ENCODE peak calls at places on chromosome 11, in six cellular contexts. B is pancreas, E is lower lobe of right lung, Y is astrocyte, F is GM12878, J is mammary epithelial cell. W is an unnamed sample.
A peak's percentile ranks its signal among the peaks of the same experiment; 100 is the strongest.

GRCh38 chr11:125494987-125495725 is 909 bp downstream of the FEZ1 start:
- DNase-seq in B (peak; percentile 70), J (peak; percentile 74), F (no peak), E (no peak), Y (peak; percentile 22), W (no peak)

GRCh38 chr11:702731-703461 is 3.1 kb upstream of the EPS8L2 start:
- DNase-seq in B (peak; percentile 91), J (peak; percentile 61), Y (no peak), F (no peak), E (peak; percentile 91), W (peak; percentile 93)

GRCh38 chr11:61075891-61076290 is 26.4 kb upstream of the CD5 start:
- DNase-seq in F (no peak), B (no peak), J (peak; percentile 17), E (no peak), Y (peak; percentile 55), W (no peak)

GRCh38 chr11:92580931-92581330 is 356.3 kb downstream of the FAT3 start:
- DNase-seq in J (no peak), F (no peak), B (no peak), Y (no peak), E (no peak), W (no peak)

GRCh38 chr11:134932761-134933160 is 520.7 kb upstream of the B3GAT1 start:
- DNase-seq in J (no peak), E (no peak), Y (no peak), B (no peak), F (no peak), W (no peak)

GRCh38 chr11:1199689-1200610 is 22.9 kb upstream of the MUC5B start:
- DNase-seq in E (peak; percentile 35), Y (no peak), B (peak; percentile 72), J (peak; percentile 10), F (no peak), W (peak; percentile 73)

GRCh38 chr11:116170526-116171120 is 602.2 kb downstream of the BUD13 start:
- DNase-seq in J (no peak), F (no peak), B (no peak), Y (no peak), E (no peak), W (no peak)

GRCh38 chr11:89163686-89164085 is 14.0 kb upstream of the TYR start:
- DNase-seq in J (no peak), Y (no peak), E (no peak), B (no peak), F (no peak), W (no peak)

GRCh38 chr11:105265859-105266258 is 126.3 kb upstream of the CARD18 start:
- DNase-seq in E (no peak), F (no peak), Y (peak; percentile 33), B (no peak), J (peak; percentile 62), W (no peak)

GRCh38 chr11:17725174-17725573 is 5.8 kb downstream of the MYOD1 start:
- DNase-seq in F (no peak), Y (no peak), B (no peak), E (no peak), J (no peak), W (no peak)

GRCh38 chr11:59358020-59358419 is 675 bp upstream of the OR5AN1 start:
- DNase-seq in Y (no peak), B (no peak), J (no peak), F (no peak), E (no peak), W (no peak)

GRCh38 chr11:61480936-61481335 is 27.6 kb upstream of the LRRC10B start:
- DNase-seq in F (no peak), B (no peak), J (peak; percentile 19), Y (no peak), E (no peak), W (no peak)

GRCh38 chr11:116580828-116581227 is 192.0 kb downstream of the BUD13 start:
- DNase-seq in J (no peak), F (no peak), E (no peak), B (no peak), Y (no peak), W (no peak)

GRCh38 chr11:77154381-77155081 is 26.5 kb downstream of the MYO7A start:
- DNase-seq in Y (no peak), E (no peak), J (no peak), B (peak; percentile 44), F (no peak), W (peak; percentile 57)

GRCh38 chr11:92693146-92693545 is 276.3 kb upstream of the MTNR1B start:
- DNase-seq in F (no peak), Y (peak; percentile 26), J (peak; percentile 44), E (no peak), B (no peak), W (no peak)

GRCh38 chr11:69310934-69311766 is 17.2 kb downstream of the MYEOV start:
- DNase-seq in Y (no peak), B (no peak), F (peak; percentile 21), J (peak; percentile 26), E (no peak), W (no peak)

GRCh38 chr11:71240061-71240690 is 12.2 kb downstream of the SHANK2 start:
- DNase-seq in J (no peak), B (no peak), Y (no peak), E (no peak), F (no peak), W (no peak)

GRCh38 chr11:99069831-99070444 is 49.2 kb downstream of the CNTN5 start:
- DNase-seq in Y (no peak), B (no peak), J (peak; percentile 0), F (peak; percentile 4), E (no peak), W (peak; percentile 31)

GRCh38 chr11:99631618-99632017 is 610.9 kb downstream of the CNTN5 start:
- DNase-seq in B (no peak), J (no peak), Y (no peak), E (no peak), F (no peak), W (no peak)

GRCh38 chr11:87662287-87662686 is 513.0 kb downstream of the RAB38 start:
- DNase-seq in F (no peak), B (no peak), E (no peak), Y (no peak), J (no peak), W (no peak)

GRCh38 chr11:5851002-5851401 is 6.5 kb downstream of the OR52E8 start:
- DNase-seq in B (no peak), F (no peak), J (no peak), E (no peak), Y (no peak), W (no peak)

GRCh38 chr11:47426062-47426956 is at the start of gene PSMC3:
- DNase-seq in F (peak; percentile 71), E (peak; percentile 98), J (peak; percentile 95), B (peak; percentile 99), Y (peak; percentile 82), W (peak; percentile 99)

GRCh38 chr11:97060184-97060583 is 670.4 kb downstream of the JRKL start:
- DNase-seq in Y (no peak), J (no peak), F (no peak), B (no peak), E (no peak), W (no peak)

GRCh38 chr11:1782831-1783724 is 19.4 kb upstream of the CTSD start:
- DNase-seq in B (no peak), F (no peak), E (peak; percentile 72), Y (peak; percentile 50), J (no peak), W (peak; percentile 75)

GRCh38 chr11:61800331-61801281 is 7.9 kb downstream of the FEN1 start:
- DNase-seq in Y (no peak), E (no peak), F (no peak), B (no peak), J (no peak), W (no peak)

GRCh38 chr11:127000991-127001390 is 421 bp upstream of the KIRREL3 start:
- DNase-seq in Y (peak; percentile 32), F (no peak), E (no peak), B (no peak), J (no peak), W (no peak)
- H3K4me3 ChIP-seq in Y (peak overlapping the region; percentile 92), F (no peak overlapping the region), E (peak overlapping the region; percentile 43), B (no peak overlapping the region), J (peak overlapping the region; percentile 53), W (no peak overlapping the region)

GRCh38 chr11:75239551-75240290 is 853 bp upstream of the TPBGL start:
- DNase-seq in E (no peak), F (no peak), B (no peak), J (no peak), Y (no peak), W (no peak)
- H3K27ac ChIP-seq in E (no peak overlapping the region), F (no peak overlapping the region), B (no peak overlapping the region), J (no peak overlapping the region), Y (no peak overlapping the region), W (no peak overlapping the region)

DNA sequence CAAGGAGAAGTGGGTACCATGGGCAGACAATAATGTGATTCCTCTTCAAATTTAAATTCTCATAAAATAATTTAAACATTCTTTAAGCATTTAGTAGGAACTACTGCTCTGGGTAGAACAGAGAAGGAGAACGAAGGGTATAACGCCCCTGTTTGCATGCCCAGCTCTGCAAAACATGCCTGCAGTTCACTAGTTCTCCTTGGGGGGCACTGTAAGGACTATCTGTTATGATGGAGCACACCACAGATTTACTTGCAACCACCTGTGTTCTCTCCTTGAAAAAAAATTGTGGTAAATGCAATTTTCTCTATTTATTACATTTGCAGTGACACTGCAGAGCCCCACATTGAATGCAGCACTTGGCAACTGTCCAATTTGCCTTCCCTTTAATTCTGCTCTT is 100.3 kb downstream of the GUCY1A2 start:
- DNase-seq in F (no peak), Y (no peak), J (no peak), B (no peak), E (no peak), W (no peak)
- TF ChIP-seq CTCF in F (peak; percentile 56), Y (peak; percentile 27), J (peak; percentile 54), B (no peak), E (no peak), W (no peak)

GRCh38 chr11:35324183-35324582 is 95.2 kb downstream of the SLC1A2 start:
- DNase-seq in E (no peak), B (no peak), Y (no peak), F (no peak), J (no peak), W (no peak)

GRCh38 chr11:35322321-35322979 is 96.9 kb downstream of the SLC1A2 start:
- DNase-seq in J (no peak), Y (no peak), B (no peak), E (no peak), F (no peak), W (no peak)

GRCh38 chr11:35323076-35323868 is 96.1 kb downstream of the SLC1A2 start:
- DNase-seq in B (no peak), E (no peak), J (no peak), Y (peak; percentile 46), F (no peak), W (no peak)

GRCh38 chr11:35321111-35321510 is 98.2 kb downstream of the SLC1A2 start:
- DNase-seq in J (no peak), F (no peak), E (no peak), B (no peak), Y (no peak), W (no peak)

DNA sequence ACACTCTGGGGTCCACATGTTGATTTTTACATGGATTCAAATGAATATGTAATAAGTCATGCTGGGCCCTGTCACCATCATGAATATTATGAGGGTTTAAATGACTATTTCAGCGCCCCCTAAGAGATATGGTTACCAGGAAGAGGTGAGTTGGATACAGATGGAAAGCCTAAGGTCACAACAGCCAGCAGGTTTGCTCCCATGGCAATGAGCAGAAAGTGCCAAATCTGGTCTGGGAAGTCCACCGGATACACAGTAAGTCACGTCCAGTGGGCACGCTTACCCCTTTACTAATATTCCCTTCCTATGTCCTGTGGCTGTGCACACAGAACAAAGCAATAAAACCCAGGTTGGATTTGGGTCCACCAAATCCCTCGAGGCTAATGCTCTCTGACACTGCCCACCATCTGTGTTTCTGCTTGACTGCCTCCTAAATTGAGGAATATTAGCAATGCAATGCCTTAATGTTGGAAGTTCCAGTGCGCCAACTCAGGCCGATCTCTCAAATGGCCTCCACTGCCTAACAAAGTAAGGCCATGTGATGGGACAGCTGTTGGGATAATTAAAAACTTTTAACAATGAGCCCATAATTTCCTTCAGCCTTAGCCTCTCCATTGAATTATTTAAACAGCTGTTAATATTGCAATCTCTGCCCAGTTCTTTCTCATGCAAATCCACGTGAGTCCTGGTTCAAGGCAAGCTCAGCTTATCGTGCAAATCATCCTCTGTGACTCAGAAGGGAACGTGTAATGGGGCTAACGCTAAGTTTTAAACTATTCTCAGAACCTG is 97.6 kb downstream of the SLC1A2 start:
- DNase-seq in J (no peak), F (no peak), B (no peak), Y (peak; percentile 82), E (no peak), W (no peak)
- H3K4me3 ChIP-seq in J (no peak overlapping the region), F (no peak overlapping the region), B (no peak overlapping the region), Y (no peak overlapping the region), E (no peak overlapping the region), W (no peak overlapping the region)